ENCODE peak calls at places on chromosomes 16 and 17, in four cellular contexts. One of them, this sample, is unnamed.

GRCh38 chr16:71542377-71542776 is 16.2 kb downstream of the CHST4 start:
- DNase-seq in left lung: no peak
- DNase-seq in heart right ventricle: peak
- DNase-seq in H1: peak
- DNase-seq in this sample: no peak

GRCh38 chr17:7825206-7825980 is 8.6 kb upstream of the KDM6B start:
- DNase-seq in left lung: no peak
- DNase-seq in heart right ventricle: no peak
- DNase-seq in H1: no peak
- DNase-seq in this sample: no peak

GRCh38 chr16:56637814-56638750 is at the start of gene MT1A:
- DNase-seq in left lung: peak
- DNase-seq in heart right ventricle: peak
- DNase-seq in H1: peak
- DNase-seq in this sample: no peak

GRCh38 chr16:55444754-55445485 is 34.1 kb upstream of the MMP2 start:
- DNase-seq in left lung: no peak
- DNase-seq in heart right ventricle: peak
- DNase-seq in H1: no peak
- DNase-seq in this sample: no peak

GRCh38 chr17:47305302-47305923 is 18.3 kb upstream of the EFCAB13 start:
- DNase-seq in left lung: no peak
- DNase-seq in heart right ventricle: no peak
- DNase-seq in H1: no peak
- DNase-seq in this sample: no peak

GRCh38 chr17:69428252-69428980 is 13.9 kb downstream of the MAP2K6 start:
- DNase-seq in left lung: no peak
- DNase-seq in heart right ventricle: no peak
- DNase-seq in H1: no peak
- DNase-seq in this sample: no peak

GRCh38 chr17:19382581-19383444 is 4.2 kb downstream of the MFAP4 start:
- DNase-seq in left lung: no peak
- DNase-seq in heart right ventricle: no peak
- DNase-seq in H1: no peak
- DNase-seq in this sample: no peak

GRCh38 chr17:42565523-42566214 is 1.2 kb upstream of the MLX start:
- DNase-seq in left lung: no peak
- DNase-seq in heart right ventricle: no peak
- DNase-seq in H1: no peak
- DNase-seq in this sample: no peak

GRCh38 chr17:69503711-69504110 is 89.2 kb downstream of the MAP2K6 start:
- DNase-seq in left lung: no peak
- DNase-seq in heart right ventricle: no peak
- DNase-seq in H1: no peak
- DNase-seq in this sample: no peak

GRCh38 chr17:74543891-74544760 is 1.8 kb downstream of the CD300C start:
- DNase-seq in left lung: no peak
- DNase-seq in heart right ventricle: no peak
- DNase-seq in H1: no peak
- DNase-seq in this sample: no peak

GRCh38 chr16:89697161-89697615 is 4.3 kb downstream of the SPATA2L start:
- DNase-seq in left lung: peak
- DNase-seq in heart right ventricle: no peak
- DNase-seq in H1: no peak
- DNase-seq in this sample: no peak

GRCh38 chr17:6557040-6557438 is 684 bp upstream of the PITPNM3 start:
- DNase-seq in left lung: peak
- DNase-seq in heart right ventricle: no peak
- DNase-seq in H1: no peak
- DNase-seq in this sample: no peak

GRCh38 chr17:19800571-19800970 is 52.5 kb upstream of the ALDH3A1 start:
- DNase-seq in left lung: no peak
- DNase-seq in heart right ventricle: no peak
- DNase-seq in H1: no peak
- DNase-seq in this sample: no peak

GRCh38 chr17:15883617-15884111 is 61.3 kb upstream of the ADORA2B start:
- DNase-seq in left lung: no peak
- DNase-seq in heart right ventricle: no peak
- DNase-seq in H1: no peak
- DNase-seq in this sample: no peak

GRCh38 chr16:58367252-58367651 is 25.0 kb upstream of the GINS3 start:
- DNase-seq in left lung: no peak
- DNase-seq in heart right ventricle: no peak
- DNase-seq in H1: no peak
- DNase-seq in this sample: no peak

GRCh38 chr16:20359997-20360396 is 7.5 kb upstream of the UMOD start:
- DNase-seq in left lung: no peak
- DNase-seq in heart right ventricle: no peak
- DNase-seq in H1: peak
- DNase-seq in this sample: no peak

GRCh38 chr17:31211352-31212012 is 85.6 kb downstream of the OMG start:
- DNase-seq in left lung: no peak
- DNase-seq in heart right ventricle: no peak
- DNase-seq in H1: no peak
- DNase-seq in this sample: no peak

GRCh38 chr17:6936370-6937028 is 59.4 kb upstream of the ALOX12 start:
- DNase-seq in left lung: no peak
- DNase-seq in heart right ventricle: no peak
- DNase-seq in H1: no peak
- DNase-seq in this sample: no peak

GRCh38 chr17:74449773-74450172 is 16.7 kb upstream of the CD300A start:
- DNase-seq in left lung: peak
- DNase-seq in heart right ventricle: no peak
- DNase-seq in H1: no peak
- DNase-seq in this sample: no peak

GRCh38 chr17:70040336-70040735 is 34.7 kb upstream of the KCNJ16 start:
- DNase-seq in left lung: no peak
- DNase-seq in heart right ventricle: no peak
- DNase-seq in H1: no peak
- DNase-seq in this sample: no peak

GRCh38 chr16:3358884-3359283 is 3.2 kb downstream of the OR2C1 start:
- DNase-seq in left lung: no peak
- DNase-seq in heart right ventricle: no peak
- DNase-seq in H1: no peak
- DNase-seq in this sample: no peak

GRCh38 chr16:83356986-83357385 is 450.8 kb upstream of the HSBP1 start:
- DNase-seq in left lung: no peak
- DNase-seq in heart right ventricle: no peak
- DNase-seq in H1: no peak
- DNase-seq in this sample: no peak

GRCh38 chr16:15701975-15702970 is 52.2 kb downstream of the NDE1 start:
- DNase-seq in left lung: peak
- DNase-seq in heart right ventricle: no peak
- DNase-seq in H1: no peak
- DNase-seq in this sample: no peak

GRCh38 chr17:15930426-15930825 is 14.5 kb upstream of the ADORA2B start:
- DNase-seq in left lung: no peak
- DNase-seq in heart right ventricle: no peak
- DNase-seq in H1: no peak
- DNase-seq in this sample: no peak

GRCh38 chr16:1709356-1709755 is 3.4 kb downstream of the MAPK8IP3 start:
- DNase-seq in left lung: no peak
- DNase-seq in heart right ventricle: no peak
- DNase-seq in H1: no peak
- DNase-seq in this sample: no peak

GRCh38 chr16:66324785-66325184 is 41.7 kb upstream of the CDH5 start:
- DNase-seq in left lung: no peak
- DNase-seq in heart right ventricle: no peak
- DNase-seq in H1: peak
- DNase-seq in this sample: no peak

GRCh38 chr17:1894753-1895339 is 65.0 kb downstream of the RPA1 start:
- DNase-seq in left lung: no peak
- DNase-seq in heart right ventricle: no peak
- DNase-seq in H1: no peak
- DNase-seq in this sample: no peak

GRCh38 chr17:30291571-30292489 is at the start of gene BLMH:
- DNase-seq in left lung: peak
- DNase-seq in heart right ventricle: peak
- DNase-seq in H1: peak
- DNase-seq in this sample: no peak

GRCh38 chr16:82031116-82032084 is 3.7 kb upstream of the HSD17B2 start:
- DNase-seq in left lung: no peak
- DNase-seq in heart right ventricle: no peak
- DNase-seq in H1: no peak
- DNase-seq in this sample: peak

GRCh38 chr16:11256657-11257130 is 690 bp upstream of the SOCS1 start:
- DNase-seq in left lung: peak
- DNase-seq in heart right ventricle: peak
- DNase-seq in H1: no peak
- DNase-seq in this sample: no peak

GRCh38 chr17:15908378-15908777 is 36.6 kb upstream of the ADORA2B start:
- DNase-seq in left lung: no peak
- DNase-seq in heart right ventricle: no peak
- DNase-seq in H1: no peak
- DNase-seq in this sample: no peak

GRCh38 chr17:76004750-76005262 is 4.2 kb downstream of the CDK3 start:
- DNase-seq in left lung: no peak
- DNase-seq in heart right ventricle: no peak
- DNase-seq in H1: no peak
- DNase-seq in this sample: no peak

GRCh38 chr17:51653902-51654301 is 393.6 kb downstream of the UTP18 start:
- DNase-seq in left lung: no peak
- DNase-seq in heart right ventricle: no peak
- DNase-seq in H1: no peak
- DNase-seq in this sample: no peak

GRCh38 chr17:1498869-1499268 is 6.4 kb upstream of the MYO1C start:
- DNase-seq in left lung: no peak
- DNase-seq in heart right ventricle: no peak
- DNase-seq in H1: no peak
- DNase-seq in this sample: no peak

GRCh38 chr17:74859439-74860228 is at the start of gene GRIN2C:
- DNase-seq in left lung: no peak
- DNase-seq in heart right ventricle: no peak
- DNase-seq in H1: peak
- DNase-seq in this sample: no peak

GRCh38 chr16:2963611-2964415 is at the start of gene KREMEN2:
- DNase-seq in left lung: peak
- DNase-seq in heart right ventricle: no peak
- DNase-seq in H1: peak
- DNase-seq in this sample: no peak

GRCh38 chr17:40177275-40177874 is at the start of gene RAPGEFL1:
- DNase-seq in left lung: peak
- DNase-seq in heart right ventricle: peak
- DNase-seq in H1: peak
- DNase-seq in this sample: no peak

GRCh38 chr16:81834868-81835267 is 55.8 kb downstream of the PLCG2 start:
- DNase-seq in left lung: no peak
- DNase-seq in heart right ventricle: no peak
- DNase-seq in H1: no peak
- DNase-seq in this sample: no peak

GRCh38 chr17:37694734-37695133 is 50.1 kb downstream of the HNF1B start:
- DNase-seq in left lung: no peak
- DNase-seq in heart right ventricle: no peak
- DNase-seq in H1: no peak
- DNase-seq in this sample: no peak

GRCh38 chr16:14364386-14365199 is 265.5 kb downstream of the PARN start:
- DNase-seq in left lung: no peak
- DNase-seq in heart right ventricle: no peak
- DNase-seq in H1: no peak
- DNase-seq in this sample: no peak

DNA sequence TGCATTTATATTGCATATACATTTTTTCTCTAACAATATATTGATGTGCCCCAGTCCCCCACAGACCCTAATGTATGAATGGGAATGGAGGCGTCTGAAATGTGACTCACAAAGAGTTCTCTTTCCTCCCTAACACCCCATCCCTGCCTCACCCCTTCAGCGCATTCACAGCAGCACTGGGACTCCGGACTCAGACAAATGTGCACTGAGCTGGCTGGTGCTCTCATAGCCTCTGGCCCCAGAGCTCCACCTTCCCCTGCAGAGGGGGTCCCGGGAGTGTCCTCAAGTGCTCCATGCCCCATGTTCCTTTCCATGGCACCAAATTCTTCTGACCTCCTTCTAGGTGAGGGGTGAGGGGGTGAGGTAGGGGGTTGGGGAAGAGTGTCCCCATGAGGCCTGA is 20.6 kb downstream of the NPTX1 start:
- DNase-seq in left lung: peak
- DNase-seq in heart right ventricle: no peak
- DNase-seq in H1: no peak
- DNase-seq in this sample: no peak
- H3K4me3 ChIP-seq in left lung: peak
- H3K4me3 ChIP-seq in heart right ventricle: no peak
- H3K4me3 ChIP-seq in H1: no peak
- H3K4me3 ChIP-seq in this sample: peak

GRCh38 chr16:85623250-85623649 is 10.1 kb downstream of the GSE1 start:
- DNase-seq in left lung: no peak
- DNase-seq in heart right ventricle: no peak
- DNase-seq in H1: no peak
- DNase-seq in this sample: no peak

GRCh38 chr16:85622683-85623082 is 9.6 kb downstream of the GSE1 start:
- DNase-seq in left lung: no peak
- DNase-seq in heart right ventricle: no peak
- DNase-seq in H1: no peak
- DNase-seq in this sample: no peak

GRCh38 chr16:85620403-85620802 is 7.3 kb downstream of the GSE1 start:
- DNase-seq in left lung: no peak
- DNase-seq in heart right ventricle: no peak
- DNase-seq in H1: no peak
- DNase-seq in this sample: no peak

GRCh38 chr16:85623997-85624601 is 11.0 kb downstream of the GSE1 start:
- DNase-seq in left lung: no peak
- DNase-seq in heart right ventricle: no peak
- DNase-seq in H1: no peak
- DNase-seq in this sample: no peak

GRCh38 chr16:85621698-85622433 is 8.7 kb downstream of the GSE1 start:
- DNase-seq in left lung: no peak
- DNase-seq in heart right ventricle: no peak
- DNase-seq in H1: no peak
- DNase-seq in this sample: peak
- TF ChIP-seq CTCF in left lung: no peak
- TF ChIP-seq CTCF in heart right ventricle: no peak
- TF ChIP-seq CTCF in H1: no peak
- TF ChIP-seq CTCF in this sample: no peak

GRCh38 chr17:36592316-36592710 is 634 bp downstream of the DHRS11 start:
- DNase-seq in left lung: no peak
- DNase-seq in heart right ventricle: peak
- DNase-seq in H1: peak
- DNase-seq in this sample: no peak
- H3K4me3 ChIP-seq in left lung: peak
- H3K4me3 ChIP-seq in heart right ventricle: peak
- H3K4me3 ChIP-seq in H1: peak
- H3K4me3 ChIP-seq in this sample: peak

GRCh38 chr16:30417447-30418349 is 10.3 kb downstream of the ZNF771 start:
- DNase-seq in left lung: peak
- DNase-seq in heart right ventricle: peak
- DNase-seq in H1: peak
- DNase-seq in this sample: peak
- TF ChIP-seq CTCF in left lung: no peak
- TF ChIP-seq CTCF in heart right ventricle: peak
- TF ChIP-seq CTCF in H1: peak
- TF ChIP-seq CTCF in this sample: peak

GRCh38 chr17:82232322-82232785 is 3.5 kb downstream of the SLC16A3 start:
- DNase-seq in left lung: no peak
- DNase-seq in heart right ventricle: peak
- DNase-seq in H1: no peak
- DNase-seq in this sample: no peak
- H3K4me3 ChIP-seq in left lung: peak
- H3K4me3 ChIP-seq in heart right ventricle: no peak
- H3K4me3 ChIP-seq in H1: no peak
- H3K4me3 ChIP-seq in this sample: peak